ENCODE peak calls at places on chromosomes 11 and 22, in four cellular contexts. F, W, K and A are unnamed samples. For H3K4me1, the result is how much of the 10 kb centered on the place peaks cover.

GRCh38 chr11:35006389-35007128 is 90.1 kb downstream of the PDHX start:
- DNase-seq in K (peak), W (no peak), F (peak), A (peak)

GRCh38 chr22:48315415-48316244 is 1512.0 kb downstream of the BRD1 start:
- DNase-seq in K (no peak), W (no peak), F (no peak), A (no peak)

GRCh38 chr22:36239150-36239400 is 252 bp downstream of the APOL2 start:
- DNase-seq in F (no peak), K (no peak), W (no peak), A (no peak)

GRCh38 chr11:117999354-117999993 is 13.3 kb downstream of the IL10RA start:
- DNase-seq in K (no peak), W (no peak), F (no peak), A (no peak)

GRCh38 chr11:15145635-15146034 is 30.9 kb downstream of the INSC start:
- DNase-seq in W (no peak), F (no peak), K (no peak), A (no peak)

GRCh38 chr11:86926975-86927374 is 28.2 kb downstream of the FZD4 start:
- DNase-seq in K (no peak), F (no peak), W (no peak), A (no peak)

GRCh38 chr11:105621985-105622384 is 12.1 kb downstream of the GRIA4 start:
- DNase-seq in F (no peak), W (no peak), K (no peak), A (no peak)

GRCh38 chr22:19631899-19632670 is 82.2 kb upstream of the SEPTIN5 start:
- DNase-seq in F (peak), W (no peak), K (no peak), A (no peak)

GRCh38 chr11:14981507-14981906 is 9.4 kb upstream of the CALCA start:
- DNase-seq in K (no peak), F (no peak), W (no peak), A (no peak)

GRCh38 chr11:117057317-117057716 is 40.9 kb downstream of the SIK3 start:
- DNase-seq in F (no peak), W (no peak), K (no peak), A (no peak)

GRCh38 chr11:74754507-74755255 is 6.0 kb downstream of the RNF169 start:
- DNase-seq in K (no peak), W (no peak), F (peak), A (no peak)

GRCh38 chr22:40383905-40384304 is 13.5 kb downstream of the SGSM3 start:
- DNase-seq in K (no peak), W (no peak), F (peak), A (no peak)

GRCh38 chr11:46618789-46619188 is 1.4 kb downstream of the ATG13 start:
- DNase-seq in K (no peak), W (no peak), F (peak), A (no peak)

GRCh38 chr11:119306373-119306890 is 10.5 kb downstream of the MCAM start:
- DNase-seq in K (no peak), W (no peak), F (peak), A (no peak)

GRCh38 chr11:113046866-113047265 is 85.6 kb downstream of the NCAM1 start:
- DNase-seq in K (no peak), F (no peak), W (no peak), A (no peak)

GRCh38 chr11:96303067-96303466 is 39.9 kb downstream of the MAML2 start:
- DNase-seq in K (no peak), W (no peak), F (peak), A (no peak)

GRCh38 chr11:118065375-118065774 is 11.5 kb upstream of the TMPRSS4 start:
- DNase-seq in W (no peak), F (no peak), K (no peak), A (no peak)

GRCh38 chr11:16814410-16815046 is 76.1 kb downstream of the C11orf58 start:
- DNase-seq in W (no peak), K (no peak), F (no peak), A (no peak)

GRCh38 chr11:42311504-42311903 is 852.1 kb upstream of the LRRC4C start:
- DNase-seq in F (no peak), K (no peak), W (no peak), A (no peak)

GRCh38 chr11:132874638-132875037 is 657.7 kb downstream of the OPCML start:
- DNase-seq in F (peak), K (no peak), W (no peak), A (no peak)

GRCh38 chr22:45892681-45893461 is 84.1 kb downstream of the WNT7B start:
- DNase-seq in K (no peak), W (no peak), F (no peak), A (no peak)

GRCh38 chr11:74380746-74381439 is 17.3 kb downstream of the PGM2L1 start:
- DNase-seq in W (peak), F (peak), K (no peak), A (no peak)

GRCh38 chr11:8808226-8808585 is 102.8 kb upstream of the AKIP1 start:
- DNase-seq in F (no peak), W (no peak), K (no peak), A (no peak)

GRCh38 chr11:8803973-8804372 is 107.0 kb upstream of the AKIP1 start:
- DNase-seq in K (no peak), F (no peak), W (no peak), A (no peak)

GRCh38 chr11:8807544-8808225 is 103.3 kb upstream of the AKIP1 start:
- DNase-seq in W (no peak), F (peak), K (no peak), A (no peak)

GRCh38 chr11:8806974-8807373 is 104.0 kb upstream of the AKIP1 start:
- DNase-seq in K (no peak), W (no peak), F (no peak), A (no peak)

DNA sequence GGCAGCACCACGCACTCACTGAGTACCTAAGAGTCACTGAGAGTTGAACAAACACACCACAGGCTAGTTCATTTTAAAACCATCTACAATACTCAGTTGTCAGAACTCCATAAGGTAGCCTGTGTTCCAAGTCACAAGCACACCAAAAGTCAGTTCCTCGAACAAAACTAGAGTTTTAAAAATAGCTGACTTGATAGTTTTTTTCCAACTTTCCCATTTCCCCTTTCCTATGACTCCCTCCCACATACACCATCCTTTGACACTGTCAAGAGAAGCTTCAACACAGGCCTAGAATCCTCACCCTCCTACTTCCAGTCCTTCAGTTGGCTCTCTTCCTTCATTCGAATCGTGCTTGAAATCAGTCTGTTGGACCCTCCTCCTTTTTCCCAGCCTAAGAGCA is 105.7 kb upstream of the AKIP1 start:
- DNase-seq in K (no peak), F (no peak), W (no peak), A (no peak)
- H3K27ac ChIP-seq in K (no peak), F (no peak), W (no peak), A (no peak)

GRCh38 chr11:85828640-85828978 is 17.7 kb upstream of the SYTL2 start:
- DNase-seq in K (no peak), W (no peak), F (no peak), A (no peak)
- H3K4me1 ChIP-seq in K (under half), W (under half), F (under half), A (half or more)

GRCh38 chr11:77636738-77637344 is 753 bp downstream of the CLNS1A start:
- DNase-seq in K (no peak), F (no peak), W (no peak), A (no peak)
- H3K27ac ChIP-seq in K (peak), F (peak), W (peak), A (peak)

GRCh38 chr22:38755911-38756532 is at the start of gene SUN2:
- DNase-seq in K (peak), F (peak), W (peak), A (peak)

GRCh38 chr22:38754247-38755154 is 1.3 kb downstream of the SUN2 start:
- DNase-seq in W (peak), F (peak), K (no peak), A (peak)

GRCh38 chr22:38755155-38755910 is 465 bp downstream of the SUN2 start:
- DNase-seq in F (peak), K (peak), W (peak), A (peak)

GRCh38 chr22:38751422-38752346 is 4.1 kb downstream of the SUN2 start:
- DNase-seq in K (peak), W (no peak), F (peak), A (peak)

GRCh38 chr22:38753894-38754246 is 1.9 kb downstream of the SUN2 start:
- DNase-seq in F (no peak), K (no peak), W (no peak), A (peak)
- H3K4me1 ChIP-seq in F (under half), K (half or more), W (under half), A (half or more)

GRCh38 chr11:85752201-85752889 is 58.6 kb downstream of the SYTL2 start:
- DNase-seq in F (no peak), W (no peak), K (no peak), A (peak)

GRCh38 chr11:85750646-85751045 is 60.3 kb downstream of the SYTL2 start:
- DNase-seq in W (no peak), F (no peak), K (no peak), A (peak)

GRCh38 chr11:85752890-85753581 is 57.9 kb downstream of the SYTL2 start:
- DNase-seq in W (no peak), F (no peak), K (peak), A (peak)

GRCh38 chr11:85749884-85750283 is 61.1 kb downstream of the SYTL2 start:
- DNase-seq in W (no peak), F (no peak), K (no peak), A (no peak)

GRCh38 chr11:85751738-85752137 is 59.2 kb downstream of the SYTL2 start:
- DNase-seq in K (no peak), F (peak), W (no peak), A (no peak)
- H3K27ac ChIP-seq in K (peak), F (no peak), W (no peak), A (peak)

DNA sequence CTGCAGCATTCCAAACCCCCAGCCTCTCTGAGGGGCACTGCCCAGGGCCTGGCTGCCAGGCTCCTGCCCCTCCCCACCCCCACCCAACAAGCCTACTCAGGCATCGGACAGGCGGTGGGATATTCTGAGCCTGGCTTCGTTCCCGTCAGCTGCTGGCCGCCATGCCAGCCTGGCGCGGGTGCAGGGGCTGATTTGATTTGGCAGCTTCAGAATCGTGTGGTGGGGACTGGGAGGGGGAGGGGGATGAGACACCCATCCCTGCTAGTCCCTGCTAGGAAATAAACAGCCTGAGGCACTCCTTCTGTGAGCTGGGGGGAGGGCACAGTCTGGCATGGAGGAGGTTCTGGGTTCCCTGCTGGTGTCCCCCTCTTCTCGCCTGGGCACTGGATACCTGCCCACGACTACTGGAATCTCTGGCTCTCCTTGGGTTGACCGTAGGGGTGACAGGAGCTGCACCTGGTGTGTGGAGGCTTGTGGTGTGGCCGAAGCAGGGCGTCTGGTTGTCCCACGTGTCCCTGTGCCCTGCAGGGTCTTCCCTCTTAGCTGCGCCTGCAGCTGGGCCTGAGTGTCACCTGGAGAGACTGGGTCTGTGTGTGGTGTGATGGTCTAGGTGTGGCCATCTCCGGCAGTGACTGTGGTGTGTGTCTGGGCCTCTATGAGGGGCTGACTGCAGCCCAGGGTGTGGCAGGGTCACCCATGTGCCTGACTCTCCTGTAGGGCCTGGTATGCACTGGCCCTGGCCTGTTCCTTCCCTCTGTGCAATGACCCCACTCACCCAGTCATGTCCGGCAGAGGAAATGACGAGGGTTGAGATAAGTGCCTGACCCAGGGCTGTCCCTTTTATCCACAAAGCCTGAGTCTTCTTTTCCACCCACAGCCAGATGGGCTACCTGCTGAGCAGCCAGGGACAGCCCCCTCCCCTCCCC is 42.2 kb downstream of the PDE2A start:
- DNase-seq in K (no peak), F (no peak), W (peak), A (no peak)
- H3K4me1 ChIP-seq in K (under half), F (under half), W (under half), A (under half)

DNA sequence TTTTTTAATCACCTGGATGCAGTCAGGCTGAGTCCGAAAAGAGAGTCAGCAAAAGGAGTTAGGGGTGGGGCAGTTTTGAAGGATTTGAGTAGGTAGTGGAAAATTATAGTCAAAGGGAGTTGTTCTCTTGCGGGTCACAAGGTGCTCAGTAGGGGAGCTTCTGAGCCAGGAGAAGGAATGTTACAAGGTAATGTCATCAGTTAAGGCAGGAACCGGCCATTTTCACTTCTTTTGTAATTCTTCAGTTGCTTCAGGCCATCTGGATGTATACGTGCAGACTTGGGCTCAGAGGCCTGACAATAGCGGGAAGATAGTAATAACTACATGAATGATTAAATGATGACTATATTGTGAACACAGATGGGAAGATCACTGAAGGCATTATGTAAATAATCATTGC is 6.2 kb downstream of the SC5D start:
- DNase-seq in F (no peak), W (no peak), K (no peak), A (no peak)
- H3K27ac ChIP-seq in F (no peak), W (no peak), K (no peak), A (no peak)

GRCh38 chr11:130157840-130158239 is 1.7 kb upstream of the ST14 start:
- DNase-seq in W (no peak), F (no peak), K (no peak), A (no peak)
- H3K4me1 ChIP-seq in W (under half), F (under half), K (under half), A (under half)